ENCODE peak calls at places on chromosomes 12 and 14, in seven cellular contexts. V, C, G, B, H, R and F are unnamed samples.

GRCh38 chr14:33509927-33510535 is 440.8 kb downstream of the EGLN3 start:
- DNase-seq in C (no peak), V (no peak), R (no peak), G (peak), B (no peak), H (no peak), F (peak)

GRCh38 chr14:26163761-26164160 is 434.1 kb downstream of the NOVA1 start:
- DNase-seq in C (peak), B (no peak), G (no peak), R (peak), H (no peak), V (no peak), F (no peak)

GRCh38 chr12:14776236-14776959 is 26.9 kb downstream of the WBP11 start:
- DNase-seq in H (no peak), V (no peak), G (no peak), C (peak), R (peak), B (no peak), F (peak)

GRCh38 chr12:51371295-51371953 is 19.8 kb downstream of the GALNT6 start:
- DNase-seq in R (peak), B (no peak), G (peak), C (peak), H (no peak), V (peak), F (peak)

GRCh38 chr12:6074979-6075585 is 49.4 kb downstream of the VWF start:
- DNase-seq in B (peak), V (peak), H (peak), G (peak), C (no peak), R (no peak), F (peak)

GRCh38 chr12:27979145-27979544 is 6.6 kb upstream of the PTHLH start:
- DNase-seq in G (no peak), H (no peak), B (no peak), V (no peak), R (no peak), C (no peak), F (peak)

GRCh38 chr14:100849432-100849831 is 23.5 kb downstream of the MEG3 start:
- DNase-seq in V (no peak), R (no peak), C (peak), G (no peak), B (peak), H (no peak), F (peak)

GRCh38 chr14:68785817-68786490 is 6.9 kb downstream of the ZFP36L1 start:
- DNase-seq in C (peak), H (no peak), G (no peak), V (no peak), R (peak), B (no peak), F (no peak)

GRCh38 chr12:27333311-27334009 is 824 bp downstream of the BMAL2 start:
- DNase-seq in G (peak), V (peak), H (peak), B (peak), R (no peak), C (no peak), F (peak)

GRCh38 chr12:47773858-47774580 is 981 bp downstream of the SLC48A1 start:
- DNase-seq in B (no peak), R (no peak), H (no peak), V (peak), G (no peak), C (no peak), F (no peak)

GRCh38 chr12:64088431-64089349 is 133.4 kb downstream of the KICS2 start:
- DNase-seq in G (no peak), R (peak), V (peak), B (no peak), C (peak), H (no peak), F (peak)

GRCh38 chr12:26264215-26264838 is 69.0 kb downstream of the SSPN start:
- DNase-seq in R (no peak), B (no peak), C (peak), G (no peak), H (no peak), V (no peak), F (no peak)

GRCh38 chr12:52243774-52244614 is 11.0 kb downstream of the KRT7 start:
- DNase-seq in G (no peak), C (peak), B (peak), V (peak), H (peak), R (peak), F (peak)